ENCODE peak calls at places on chromosome 1, in five cellular contexts. J, O, W, V and B are unnamed samples.

GRCh38 chr1:243798726-243799125 is 51.3 kb downstream of the AKT3 start:
- DNase-seq in J (no peak), V (no peak), W (no peak), O (no peak), B (peak)

GRCh38 chr1:158203693-158204457 is 23.2 kb downstream of the CD1D start:
- DNase-seq in W (no peak), V (peak), O (peak), J (peak), B (peak)

GRCh38 chr1:169834869-169835268 is 40.2 kb upstream of the METTL18 start:
- DNase-seq in W (no peak), O (no peak), V (no peak), J (no peak), B (no peak)

GRCh38 chr1:172352435-172352834 is 68.0 kb upstream of the C1orf105 start:
- DNase-seq in W (no peak), O (no peak), V (no peak), J (no peak), B (peak)

GRCh38 chr1:25880518-25880917 is 5.0 kb upstream of the PAQR7 start:
- DNase-seq in J (no peak), O (no peak), W (no peak), V (no peak), B (no peak)

GRCh38 chr1:33946836-33947235 is 83.0 kb downstream of the HMGB4 start:
- DNase-seq in J (no peak), W (no peak), O (no peak), V (no peak), B (no peak)

GRCh38 chr1:169610110-169610509 is 19.8 kb downstream of the SELP start:
- DNase-seq in J (no peak), W (no peak), V (no peak), O (no peak), B (no peak)

GRCh38 chr1:197360068-197360467 is 92.0 kb downstream of the CRB1 start:
- DNase-seq in V (no peak), W (no peak), J (no peak), O (no peak), B (no peak)

GRCh38 chr1:8026976-8027747 is 1.1 kb upstream of the ERRFI1 start:
- DNase-seq in W (no peak), V (peak), J (no peak), O (no peak), B (no peak)

GRCh38 chr1:2973661-2974593 is 47.3 kb upstream of the ACTRT2 start:
- DNase-seq in O (no peak), J (no peak), V (no peak), W (no peak), B (no peak)

GRCh38 chr1:161019767-161020572 is 982 bp downstream of the F11R start:
- DNase-seq in J (no peak), V (no peak), W (no peak), O (no peak), B (no peak)

GRCh38 chr1:206544562-206545257 is 37.4 kb downstream of the RASSF5 start:
- DNase-seq in J (peak), V (peak), O (no peak), W (peak), B (peak)

GRCh38 chr1:145908653-145909052 is 1.2 kb downstream of the ITGA10 start:
- DNase-seq in V (no peak), W (no peak), O (no peak), J (no peak), B (no peak)

GRCh38 chr1:169112241-169112640 is 5.8 kb downstream of the ATP1B1 start:
- DNase-seq in W (no peak), O (no peak), V (no peak), J (no peak), B (no peak)

DNA sequence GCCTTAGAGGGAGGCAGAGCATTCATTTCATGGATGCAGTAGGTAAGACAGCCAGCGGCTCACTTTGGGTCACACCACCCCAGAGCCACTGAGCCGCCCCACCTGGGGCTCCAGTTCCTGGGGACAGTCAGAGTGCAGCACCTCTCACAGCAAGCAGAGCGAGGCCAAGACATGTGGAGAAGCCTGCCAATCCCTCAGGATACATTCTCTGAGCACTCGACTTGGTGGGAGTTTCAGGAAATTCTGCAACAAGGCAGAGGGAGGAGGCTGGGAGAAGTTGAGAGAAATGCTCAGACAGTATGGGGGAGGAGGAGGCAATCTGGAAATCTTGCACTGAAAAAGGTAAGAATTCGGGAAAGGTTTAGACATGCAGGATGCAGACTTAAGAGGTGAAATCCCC is 60.8 kb upstream of the WLS start:
- DNase-seq in V (no peak), J (no peak), O (no peak), W (no peak), B (no peak)
- H3K9ac ChIP-seq in V (no peak), J (no peak), O (no peak), W (no peak), B (no peak)

GRCh38 chr1:29786195-29786594 is 549.9 kb downstream of the PTPRU start:
- DNase-seq in J (no peak), W (no peak), V (no peak), O (no peak), B (no peak)
- TF ChIP-seq EZH2 in J (no peak), W (no peak), V (no peak), O (no peak), B (no peak)

DNA sequence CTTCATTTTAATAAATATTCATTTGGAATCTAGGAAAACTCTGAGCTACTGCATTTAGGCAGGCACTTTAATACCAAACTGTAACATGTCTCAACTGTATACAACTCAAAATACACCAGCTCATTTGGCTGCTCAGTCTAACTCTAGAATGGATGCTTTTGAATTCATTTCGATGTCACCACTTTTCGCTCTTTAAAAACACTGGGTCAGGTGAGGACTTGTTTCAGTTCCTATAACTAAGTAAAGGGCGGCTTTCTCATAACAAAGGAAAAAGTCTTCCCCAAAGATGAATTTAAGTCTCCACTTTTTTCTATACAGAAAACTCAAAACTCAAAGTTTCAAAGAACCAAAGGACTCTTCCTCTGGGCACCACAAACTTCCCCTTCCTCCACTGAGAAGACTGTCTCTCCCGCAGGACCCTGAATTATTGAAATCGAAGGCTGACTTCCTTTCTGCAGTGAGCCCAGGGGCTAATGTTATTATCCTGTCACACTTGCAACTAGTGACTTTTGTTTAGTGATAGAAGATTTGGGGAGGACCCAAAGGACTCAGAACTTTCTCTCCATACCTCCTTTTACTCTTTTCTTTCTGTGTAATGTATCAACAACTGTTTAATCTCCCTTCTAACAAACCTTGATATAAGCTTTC is 9.7 kb upstream of the DHX9 start:
- DNase-seq in W (no peak), J (no peak), V (no peak), O (peak), B (no peak)
- TF ChIP-seq CEBPB in W (no peak), J (no peak), V (no peak), O (no peak), B (no peak)

DNA sequence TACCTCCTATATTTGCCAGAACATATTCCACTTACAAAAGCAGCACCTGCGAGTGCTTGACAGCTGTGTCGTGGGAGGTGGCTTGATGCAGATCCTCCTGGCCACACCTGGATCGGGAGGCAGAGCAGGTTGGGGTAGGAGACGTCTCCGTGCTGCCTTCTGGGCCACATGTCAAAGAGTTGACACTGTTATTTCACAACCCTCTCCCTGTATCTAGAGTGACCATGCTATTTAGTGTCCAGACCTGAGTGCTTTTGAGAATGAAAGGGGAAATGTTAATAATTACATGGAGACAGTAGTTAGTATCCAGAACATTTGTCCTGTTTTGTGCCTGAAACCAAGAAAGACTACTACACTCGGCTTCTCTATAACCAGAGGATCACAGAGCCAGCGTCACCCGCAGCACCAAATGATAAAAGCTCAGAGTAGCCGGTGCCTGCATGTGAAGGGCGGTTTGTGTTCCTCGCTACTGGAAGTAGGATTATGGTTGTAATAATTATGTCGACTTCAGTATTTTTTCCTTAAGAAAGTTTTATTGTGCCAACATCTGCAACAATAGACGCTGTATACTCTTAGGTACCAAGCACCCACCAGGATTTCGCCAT is 77.1 kb downstream of the GALNT2 start:
- DNase-seq in W (no peak), V (peak), J (peak), O (no peak), B (no peak)
- H3K9ac ChIP-seq in W (no peak), V (no peak), J (peak), O (no peak), B (no peak)